ENCODE peak calls at places on chromosomes 3 and 15, in ten cellular contexts. One of them, this sample, is unnamed.

GRCh38 chr3:34856081-34856480 is 783.2 kb upstream of the ARPP21 start:
- DNase-seq in DMS53: no peak
- DNase-seq in RPMI8226: no peak
- DNase-seq in NCI-H2107: no peak
- DNase-seq in cerebellar nuclear complex: no peak
- DNase-seq in Peyer's patch: no peak
- DNase-seq in aorta: no peak
- DNase-seq in NCI-H1105: no peak
- DNase-seq in NB4: no peak
- DNase-seq in EH: no peak
- DNase-seq in this sample: no peak

GRCh38 chr15:64911317-64912186 is at the start of gene ANKDD1A:
- DNase-seq in DMS53: peak
- DNase-seq in RPMI8226: peak
- DNase-seq in NCI-H2107: no peak
- DNase-seq in cerebellar nuclear complex: no peak
- DNase-seq in Peyer's patch: no peak
- DNase-seq in aorta: peak
- DNase-seq in NCI-H1105: peak
- DNase-seq in NB4: peak
- DNase-seq in EH: peak
- DNase-seq in this sample: peak

GRCh38 chr3:45647148-45647619 is 42.0 kb upstream of the SACM1L start:
- DNase-seq in DMS53: peak
- DNase-seq in RPMI8226: no peak
- DNase-seq in NCI-H2107: no peak
- DNase-seq in cerebellar nuclear complex: no peak
- DNase-seq in Peyer's patch: no peak
- DNase-seq in aorta: no peak
- DNase-seq in NCI-H1105: no peak
- DNase-seq in NB4: peak
- DNase-seq in EH: peak
- DNase-seq in this sample: no peak

GRCh38 chr3:161266731-161267150 is 45.6 kb downstream of the NMD3 start:
- DNase-seq in DMS53: peak
- DNase-seq in RPMI8226: no peak
- DNase-seq in NCI-H2107: no peak
- DNase-seq in cerebellar nuclear complex: no peak
- DNase-seq in Peyer's patch: no peak
- DNase-seq in aorta: no peak
- DNase-seq in NCI-H1105: no peak
- DNase-seq in NB4: no peak
- DNase-seq in EH: peak
- DNase-seq in this sample: no peak

GRCh38 chr3:3333571-3333970 is 154.1 kb upstream of the CRBN start:
- DNase-seq in DMS53: no peak
- DNase-seq in RPMI8226: no peak
- DNase-seq in NCI-H2107: no peak
- DNase-seq in cerebellar nuclear complex: no peak
- DNase-seq in Peyer's patch: no peak
- DNase-seq in aorta: no peak
- DNase-seq in NCI-H1105: no peak
- DNase-seq in NB4: no peak
- DNase-seq in EH: no peak
- DNase-seq in this sample: no peak

GRCh38 chr3:50195501-50196252 is 4.3 kb downstream of the GNAT1 start:
- DNase-seq in DMS53: peak
- DNase-seq in RPMI8226: no peak
- DNase-seq in NCI-H2107: no peak
- DNase-seq in cerebellar nuclear complex: no peak
- DNase-seq in Peyer's patch: no peak
- DNase-seq in aorta: no peak
- DNase-seq in NCI-H1105: no peak
- DNase-seq in NB4: no peak
- DNase-seq in EH: no peak
- DNase-seq in this sample: peak

GRCh38 chr3:98885851-98886250 is 15.6 kb downstream of the DCBLD2 start:
- DNase-seq in DMS53: no peak
- DNase-seq in RPMI8226: no peak
- DNase-seq in NCI-H2107: no peak
- DNase-seq in cerebellar nuclear complex: no peak
- DNase-seq in Peyer's patch: no peak
- DNase-seq in aorta: no peak
- DNase-seq in NCI-H1105: no peak
- DNase-seq in NB4: no peak
- DNase-seq in EH: peak
- DNase-seq in this sample: no peak

GRCh38 chr3:141227752-141228151 is 3.9 kb upstream of the PXYLP1 start:
- DNase-seq in DMS53: peak
- DNase-seq in RPMI8226: no peak
- DNase-seq in NCI-H2107: no peak
- DNase-seq in cerebellar nuclear complex: no peak
- DNase-seq in Peyer's patch: no peak
- DNase-seq in aorta: no peak
- DNase-seq in NCI-H1105: no peak
- DNase-seq in NB4: no peak
- DNase-seq in EH: peak
- DNase-seq in this sample: no peak

GRCh38 chr15:60822403-60822802 is 343.5 kb upstream of the ICE2 start:
- DNase-seq in DMS53: no peak
- DNase-seq in RPMI8226: no peak
- DNase-seq in NCI-H2107: no peak
- DNase-seq in cerebellar nuclear complex: no peak
- DNase-seq in Peyer's patch: no peak
- DNase-seq in aorta: no peak
- DNase-seq in NCI-H1105: no peak
- DNase-seq in NB4: no peak
- DNase-seq in EH: no peak
- DNase-seq in this sample: no peak

GRCh38 chr3:42503957-42504333 is 1.5 kb downstream of the VIPR1 start:
- DNase-seq in DMS53: no peak
- DNase-seq in RPMI8226: no peak
- DNase-seq in NCI-H2107: no peak
- DNase-seq in cerebellar nuclear complex: no peak
- DNase-seq in Peyer's patch: no peak
- DNase-seq in aorta: peak
- DNase-seq in NCI-H1105: no peak
- DNase-seq in NB4: no peak
- DNase-seq in EH: no peak
- DNase-seq in this sample: no peak

GRCh38 chr3:48039487-48040190 is 23.4 kb upstream of the MAP4 start:
- DNase-seq in DMS53: peak
- DNase-seq in RPMI8226: peak
- DNase-seq in NCI-H2107: no peak
- DNase-seq in cerebellar nuclear complex: no peak
- DNase-seq in Peyer's patch: no peak
- DNase-seq in aorta: no peak
- DNase-seq in NCI-H1105: no peak
- DNase-seq in NB4: peak
- DNase-seq in EH: peak
- DNase-seq in this sample: no peak

GRCh38 chr15:51006336-51006985 is 88.2 kb downstream of the TNFAIP8L3 start:
- DNase-seq in DMS53: no peak
- DNase-seq in RPMI8226: no peak
- DNase-seq in NCI-H2107: no peak
- DNase-seq in cerebellar nuclear complex: no peak
- DNase-seq in Peyer's patch: no peak
- DNase-seq in aorta: no peak
- DNase-seq in NCI-H1105: no peak
- DNase-seq in NB4: no peak
- DNase-seq in EH: no peak
- DNase-seq in this sample: no peak

GRCh38 chr3:120357807-120358206 is 8.7 kb upstream of the LRRC58 start:
- DNase-seq in DMS53: peak
- DNase-seq in RPMI8226: no peak
- DNase-seq in NCI-H2107: peak
- DNase-seq in cerebellar nuclear complex: no peak
- DNase-seq in Peyer's patch: no peak
- DNase-seq in aorta: no peak
- DNase-seq in NCI-H1105: no peak
- DNase-seq in NB4: no peak
- DNase-seq in EH: no peak
- DNase-seq in this sample: no peak

GRCh38 chr15:31470756-31471155 is 144.1 kb downstream of the KLF13 start:
- DNase-seq in DMS53: no peak
- DNase-seq in RPMI8226: no peak
- DNase-seq in NCI-H2107: no peak
- DNase-seq in cerebellar nuclear complex: no peak
- DNase-seq in Peyer's patch: no peak
- DNase-seq in aorta: no peak
- DNase-seq in NCI-H1105: no peak
- DNase-seq in NB4: no peak
- DNase-seq in EH: no peak
- DNase-seq in this sample: no peak

GRCh38 chr15:86034904-86035303 is 44.8 kb upstream of the AGBL1 start:
- DNase-seq in DMS53: no peak
- DNase-seq in RPMI8226: no peak
- DNase-seq in NCI-H2107: no peak
- DNase-seq in cerebellar nuclear complex: no peak
- DNase-seq in Peyer's patch: no peak
- DNase-seq in aorta: no peak
- DNase-seq in NCI-H1105: no peak
- DNase-seq in NB4: no peak
- DNase-seq in EH: no peak
- DNase-seq in this sample: no peak

GRCh38 chr15:57562220-57562769 is 29.4 kb upstream of the MYZAP start:
- DNase-seq in DMS53: no peak
- DNase-seq in RPMI8226: no peak
- DNase-seq in NCI-H2107: no peak
- DNase-seq in cerebellar nuclear complex: no peak
- DNase-seq in Peyer's patch: no peak
- DNase-seq in aorta: no peak
- DNase-seq in NCI-H1105: no peak
- DNase-seq in NB4: no peak
- DNase-seq in EH: no peak
- DNase-seq in this sample: peak

GRCh38 chr3:50242778-50243551 is 7.0 kb downstream of the GNAI2 start:
- DNase-seq in DMS53: no peak
- DNase-seq in RPMI8226: peak
- DNase-seq in NCI-H2107: no peak
- DNase-seq in cerebellar nuclear complex: no peak
- DNase-seq in Peyer's patch: peak
- DNase-seq in aorta: peak
- DNase-seq in NCI-H1105: no peak
- DNase-seq in NB4: peak
- DNase-seq in EH: peak
- DNase-seq in this sample: peak

GRCh38 chr15:34855893-34856292 is 60.5 kb upstream of the ACTC1 start:
- DNase-seq in DMS53: no peak
- DNase-seq in RPMI8226: no peak
- DNase-seq in NCI-H2107: no peak
- DNase-seq in cerebellar nuclear complex: no peak
- DNase-seq in Peyer's patch: no peak
- DNase-seq in aorta: no peak
- DNase-seq in NCI-H1105: no peak
- DNase-seq in NB4: no peak
- DNase-seq in EH: peak
- DNase-seq in this sample: peak

GRCh38 chr3:107756649-107757048 is 233.9 kb downstream of the BBX start:
- DNase-seq in DMS53: no peak
- DNase-seq in RPMI8226: no peak
- DNase-seq in NCI-H2107: no peak
- DNase-seq in cerebellar nuclear complex: no peak
- DNase-seq in Peyer's patch: no peak
- DNase-seq in aorta: no peak
- DNase-seq in NCI-H1105: no peak
- DNase-seq in NB4: no peak
- DNase-seq in EH: peak
- DNase-seq in this sample: no peak

GRCh38 chr15:74955796-74956647 is 550 bp downstream of the RPP25 start:
- DNase-seq in DMS53: peak
- DNase-seq in RPMI8226: peak
- DNase-seq in NCI-H2107: no peak
- DNase-seq in cerebellar nuclear complex: no peak
- DNase-seq in Peyer's patch: peak
- DNase-seq in aorta: peak
- DNase-seq in NCI-H1105: no peak
- DNase-seq in NB4: peak
- DNase-seq in EH: peak
- DNase-seq in this sample: peak

GRCh38 chr3:85781806-85782205 is 823.0 kb downstream of the CADM2 start:
- DNase-seq in DMS53: peak
- DNase-seq in RPMI8226: no peak
- DNase-seq in NCI-H2107: peak
- DNase-seq in cerebellar nuclear complex: no peak
- DNase-seq in Peyer's patch: no peak
- DNase-seq in aorta: no peak
- DNase-seq in NCI-H1105: peak
- DNase-seq in NB4: no peak
- DNase-seq in EH: no peak
- DNase-seq in this sample: no peak

GRCh38 chr3:125591116-125591755 is 4.1 kb downstream of the OSBPL11 start:
- DNase-seq in DMS53: no peak
- DNase-seq in RPMI8226: no peak
- DNase-seq in NCI-H2107: no peak
- DNase-seq in cerebellar nuclear complex: no peak
- DNase-seq in Peyer's patch: no peak
- DNase-seq in aorta: no peak
- DNase-seq in NCI-H1105: no peak
- DNase-seq in NB4: no peak
- DNase-seq in EH: no peak
- DNase-seq in this sample: no peak

GRCh38 chr3:134378384-134378783 is 4.1 kb upstream of the AMOTL2 start:
- DNase-seq in DMS53: peak
- DNase-seq in RPMI8226: peak
- DNase-seq in NCI-H2107: no peak
- DNase-seq in cerebellar nuclear complex: no peak
- DNase-seq in Peyer's patch: no peak
- DNase-seq in aorta: peak
- DNase-seq in NCI-H1105: no peak
- DNase-seq in NB4: peak
- DNase-seq in EH: peak
- DNase-seq in this sample: peak

GRCh38 chr15:92708635-92709034 is 53.1 kb upstream of the FAM174B start:
- DNase-seq in DMS53: no peak
- DNase-seq in RPMI8226: no peak
- DNase-seq in NCI-H2107: no peak
- DNase-seq in cerebellar nuclear complex: no peak
- DNase-seq in Peyer's patch: no peak
- DNase-seq in aorta: no peak
- DNase-seq in NCI-H1105: no peak
- DNase-seq in NB4: no peak
- DNase-seq in EH: no peak
- DNase-seq in this sample: no peak

GRCh38 chr15:64716452-64716851 is 58.9 kb downstream of the RBPMS2 start:
- DNase-seq in DMS53: peak
- DNase-seq in RPMI8226: no peak
- DNase-seq in NCI-H2107: no peak
- DNase-seq in cerebellar nuclear complex: no peak
- DNase-seq in Peyer's patch: no peak
- DNase-seq in aorta: peak
- DNase-seq in NCI-H1105: no peak
- DNase-seq in NB4: no peak
- DNase-seq in EH: no peak
- DNase-seq in this sample: no peak

GRCh38 chr15:90340345-90340744 is 11.7 kb upstream of the ZNF774 start:
- DNase-seq in DMS53: peak
- DNase-seq in RPMI8226: peak
- DNase-seq in NCI-H2107: no peak
- DNase-seq in cerebellar nuclear complex: no peak
- DNase-seq in Peyer's patch: no peak
- DNase-seq in aorta: no peak
- DNase-seq in NCI-H1105: no peak
- DNase-seq in NB4: no peak
- DNase-seq in EH: no peak
- DNase-seq in this sample: no peak

GRCh38 chr3:185645596-185646381 is 59.7 kb downstream of the SENP2 start:
- DNase-seq in DMS53: no peak
- DNase-seq in RPMI8226: no peak
- DNase-seq in NCI-H2107: peak
- DNase-seq in cerebellar nuclear complex: no peak
- DNase-seq in Peyer's patch: no peak
- DNase-seq in aorta: no peak
- DNase-seq in NCI-H1105: peak
- DNase-seq in NB4: no peak
- DNase-seq in EH: no peak
- DNase-seq in this sample: no peak

GRCh38 chr15:80662756-80663553 is 32.2 kb upstream of the ABHD17C start:
- DNase-seq in DMS53: peak
- DNase-seq in RPMI8226: peak
- DNase-seq in NCI-H2107: no peak
- DNase-seq in cerebellar nuclear complex: no peak
- DNase-seq in Peyer's patch: no peak
- DNase-seq in aorta: no peak
- DNase-seq in NCI-H1105: no peak
- DNase-seq in NB4: no peak
- DNase-seq in EH: no peak
- DNase-seq in this sample: no peak

This sample was measured in right lobe of liver.